ENCODE peak calls at places on chromosomes 7 and 10, in seven cellular contexts. One of them, this sample, is unnamed.
A peak's percentile ranks its signal among the peaks of the same experiment; 100 is the strongest.

GRCh38 chr10:94279835-94280709 is 82.7 kb downstream of the NOC3L start:
- DNase-seq in NCI-H82: peak; percentile 71
- DNase-seq in AG04450: no peak
- DNase-seq in LoVo: peak; percentile 56
- DNase-seq in Ammon's horn: peak; percentile 71
- DNase-seq in NCI-H2029 treated with DMSO at 0.1 percent for 48 hours: peak; percentile 15
- DNase-seq in Caki2: peak; percentile 8
- DNase-seq in this sample: peak; percentile 42

GRCh38 chr7:22896917-22897316 is 74.3 kb upstream of the TOMM7 start:
- DNase-seq in NCI-H82: peak; percentile 76
- DNase-seq in AG04450: no peak
- DNase-seq in LoVo: no peak
- DNase-seq in Ammon's horn: no peak
- DNase-seq in NCI-H2029 treated with DMSO at 0.1 percent for 48 hours: no peak
- DNase-seq in Caki2: peak; percentile 47
- DNase-seq in this sample: peak; percentile 30

GRCh38 chr10:58266826-58267712 is 625 bp downstream of the IPMK start:
- DNase-seq in NCI-H82: peak; percentile 61
- DNase-seq in AG04450: no peak
- DNase-seq in LoVo: peak; percentile 57
- DNase-seq in Ammon's horn: peak; percentile 58
- DNase-seq in NCI-H2029 treated with DMSO at 0.1 percent for 48 hours: no peak
- DNase-seq in Caki2: peak; percentile 74
- DNase-seq in this sample: peak; percentile 61

GRCh38 chr7:141158562-141158961 is 84.7 kb downstream of the TMEM178B start:
- DNase-seq in NCI-H82: no peak
- DNase-seq in AG04450: peak; percentile 66
- DNase-seq in LoVo: peak; percentile 50
- DNase-seq in Ammon's horn: no peak
- DNase-seq in NCI-H2029 treated with DMSO at 0.1 percent for 48 hours: no peak
- DNase-seq in Caki2: peak; percentile 93
- DNase-seq in this sample: peak; percentile 17

GRCh38 chr10:125171402-125172316 is 11.3 kb upstream of the CTBP2 start:
- DNase-seq in NCI-H82: no peak
- DNase-seq in AG04450: no peak
- DNase-seq in LoVo: no peak
- DNase-seq in Ammon's horn: no peak
- DNase-seq in NCI-H2029 treated with DMSO at 0.1 percent for 48 hours: no peak
- DNase-seq in Caki2: no peak
- DNase-seq in this sample: no peak

GRCh38 chr7:128831178-128831993 is 1.2 kb downstream of the FLNC start:
- DNase-seq in NCI-H82: peak; percentile 96
- DNase-seq in AG04450: no peak
- DNase-seq in LoVo: no peak
- DNase-seq in Ammon's horn: no peak
- DNase-seq in NCI-H2029 treated with DMSO at 0.1 percent for 48 hours: no peak
- DNase-seq in Caki2: no peak
- DNase-seq in this sample: peak; percentile 62

GRCh38 chr10:101425535-101425934 is 71.6 kb downstream of the BTRC start:
- DNase-seq in NCI-H82: no peak
- DNase-seq in AG04450: no peak
- DNase-seq in LoVo: no peak
- DNase-seq in Ammon's horn: no peak
- DNase-seq in NCI-H2029 treated with DMSO at 0.1 percent for 48 hours: no peak
- DNase-seq in Caki2: no peak
- DNase-seq in this sample: no peak

GRCh38 chr7:90266808-90267207 is 21.8 kb downstream of the CFAP69 start:
- DNase-seq in NCI-H82: no peak
- DNase-seq in AG04450: no peak
- DNase-seq in LoVo: no peak
- DNase-seq in Ammon's horn: no peak
- DNase-seq in NCI-H2029 treated with DMSO at 0.1 percent for 48 hours: no peak
- DNase-seq in Caki2: no peak
- DNase-seq in this sample: no peak

GRCh38 chr7:1029637-1030443 is 14.5 kb upstream of the GPR146 start:
- DNase-seq in NCI-H82: no peak
- DNase-seq in AG04450: no peak
- DNase-seq in LoVo: no peak
- DNase-seq in Ammon's horn: peak; percentile 41
- DNase-seq in NCI-H2029 treated with DMSO at 0.1 percent for 48 hours: no peak
- DNase-seq in Caki2: no peak
- DNase-seq in this sample: no peak

GRCh38 chr7:95330194-95331003 is 6.1 kb upstream of the PON1 start:
- DNase-seq in NCI-H82: no peak
- DNase-seq in AG04450: no peak
- DNase-seq in LoVo: peak; percentile 44
- DNase-seq in Ammon's horn: peak; percentile 7
- DNase-seq in NCI-H2029 treated with DMSO at 0.1 percent for 48 hours: peak; percentile 14
- DNase-seq in Caki2: no peak
- DNase-seq in this sample: no peak

GRCh38 chr7:7959979-7960670 is 8.5 kb upstream of the GLCCI1 start:
- DNase-seq in NCI-H82: no peak
- DNase-seq in AG04450: no peak
- DNase-seq in LoVo: no peak
- DNase-seq in Ammon's horn: no peak
- DNase-seq in NCI-H2029 treated with DMSO at 0.1 percent for 48 hours: no peak
- DNase-seq in Caki2: no peak
- DNase-seq in this sample: no peak

GRCh38 chr10:3757638-3758490 is 27.1 kb downstream of the KLF6 start:
- DNase-seq in NCI-H82: no peak
- DNase-seq in AG04450: no peak
- DNase-seq in LoVo: no peak
- DNase-seq in Ammon's horn: no peak
- DNase-seq in NCI-H2029 treated with DMSO at 0.1 percent for 48 hours: no peak
- DNase-seq in Caki2: peak; percentile 76
- DNase-seq in this sample: no peak

GRCh38 chr10:43259981-43260761 is 6.7 kb downstream of the RASGEF1A start:
- DNase-seq in NCI-H82: no peak
- DNase-seq in AG04450: no peak
- DNase-seq in LoVo: no peak
- DNase-seq in Ammon's horn: no peak
- DNase-seq in NCI-H2029 treated with DMSO at 0.1 percent for 48 hours: no peak
- DNase-seq in Caki2: no peak
- DNase-seq in this sample: peak; percentile 49

GRCh38 chr10:665579-666091 is 23.8 kb downstream of the DIP2C start:
- DNase-seq in NCI-H82: no peak
- DNase-seq in AG04450: peak; percentile 59
- DNase-seq in LoVo: no peak
- DNase-seq in Ammon's horn: no peak
- DNase-seq in NCI-H2029 treated with DMSO at 0.1 percent for 48 hours: no peak
- DNase-seq in Caki2: no peak
- DNase-seq in this sample: no peak

GRCh38 chr10:123835575-123835974 is 56.0 kb downstream of the CPXM2 start:
- DNase-seq in NCI-H82: no peak
- DNase-seq in AG04450: no peak
- DNase-seq in LoVo: no peak
- DNase-seq in Ammon's horn: no peak
- DNase-seq in NCI-H2029 treated with DMSO at 0.1 percent for 48 hours: no peak
- DNase-seq in Caki2: peak; percentile 15
- DNase-seq in this sample: no peak

GRCh38 chr10:53754851-53755250 is 982.3 kb upstream of the MBL2 start:
- DNase-seq in NCI-H82: no peak
- DNase-seq in AG04450: no peak
- DNase-seq in LoVo: no peak
- DNase-seq in Ammon's horn: no peak
- DNase-seq in NCI-H2029 treated with DMSO at 0.1 percent for 48 hours: no peak
- DNase-seq in Caki2: peak; percentile 38
- DNase-seq in this sample: peak; percentile 45

GRCh38 chr7:102993532-102994029 is 80.8 kb downstream of the LRRC17 start:
- DNase-seq in NCI-H82: no peak
- DNase-seq in AG04450: peak; percentile 79
- DNase-seq in LoVo: no peak
- DNase-seq in Ammon's horn: peak; percentile 57
- DNase-seq in NCI-H2029 treated with DMSO at 0.1 percent for 48 hours: no peak
- DNase-seq in Caki2: no peak
- DNase-seq in this sample: peak; percentile 27

GRCh38 chr10:72736176-72736795 is 44.3 kb downstream of the MCU start:
- DNase-seq in NCI-H82: peak; percentile 89
- DNase-seq in AG04450: no peak
- DNase-seq in LoVo: peak; percentile 53
- DNase-seq in Ammon's horn: no peak
- DNase-seq in NCI-H2029 treated with DMSO at 0.1 percent for 48 hours: peak; percentile 13
- DNase-seq in Caki2: peak; percentile 19
- DNase-seq in this sample: peak; percentile 37

GRCh38 chr10:114724707-114725106 is 66.6 kb upstream of the ABLIM1 start:
- DNase-seq in NCI-H82: no peak
- DNase-seq in AG04450: no peak
- DNase-seq in LoVo: no peak
- DNase-seq in Ammon's horn: no peak
- DNase-seq in NCI-H2029 treated with DMSO at 0.1 percent for 48 hours: no peak
- DNase-seq in Caki2: no peak
- DNase-seq in this sample: no peak

GRCh38 chr10:71561003-71561577 is 158.5 kb downstream of the C10orf105 start:
- DNase-seq in NCI-H82: no peak
- DNase-seq in AG04450: no peak
- DNase-seq in LoVo: no peak
- DNase-seq in Ammon's horn: peak; percentile 11
- DNase-seq in NCI-H2029 treated with DMSO at 0.1 percent for 48 hours: no peak
- DNase-seq in Caki2: no peak
- DNase-seq in this sample: peak; percentile 12

GRCh38 chr7:111137296-111138195 is 46.6 kb downstream of the LRRN3 start:
- DNase-seq in NCI-H82: no peak
- DNase-seq in AG04450: no peak
- DNase-seq in LoVo: no peak
- DNase-seq in Ammon's horn: no peak
- DNase-seq in NCI-H2029 treated with DMSO at 0.1 percent for 48 hours: no peak
- DNase-seq in Caki2: no peak
- DNase-seq in this sample: no peak

GRCh38 chr10:24950439-24950838 is 2.0 kb downstream of the PRTFDC1 start:
- DNase-seq in NCI-H82: no peak
- DNase-seq in AG04450: no peak
- DNase-seq in LoVo: no peak
- DNase-seq in Ammon's horn: no peak
- DNase-seq in NCI-H2029 treated with DMSO at 0.1 percent for 48 hours: no peak
- DNase-seq in Caki2: no peak
- DNase-seq in this sample: no peak

GRCh38 chr10:85611093-85611740 is 755.4 kb downstream of the GRID1 start:
- DNase-seq in NCI-H82: no peak
- DNase-seq in AG04450: no peak
- DNase-seq in LoVo: no peak
- DNase-seq in Ammon's horn: no peak
- DNase-seq in NCI-H2029 treated with DMSO at 0.1 percent for 48 hours: no peak
- DNase-seq in Caki2: no peak
- DNase-seq in this sample: no peak

GRCh38 chr7:147818338-147818737 is 772.2 kb upstream of the C7orf33 start:
- DNase-seq in NCI-H82: no peak
- DNase-seq in AG04450: no peak
- DNase-seq in LoVo: no peak
- DNase-seq in Ammon's horn: no peak
- DNase-seq in NCI-H2029 treated with DMSO at 0.1 percent for 48 hours: no peak
- DNase-seq in Caki2: no peak
- DNase-seq in this sample: peak; percentile 46

GRCh38 chr10:130261766-130262165 is 125.6 kb downstream of the GLRX3 start:
- DNase-seq in NCI-H82: no peak
- DNase-seq in AG04450: no peak
- DNase-seq in LoVo: no peak
- DNase-seq in Ammon's horn: no peak
- DNase-seq in NCI-H2029 treated with DMSO at 0.1 percent for 48 hours: no peak
- DNase-seq in Caki2: no peak
- DNase-seq in this sample: no peak

GRCh38 chr7:7354674-7355073 is 172.3 kb downstream of the C1GALT1 start:
- DNase-seq in NCI-H82: no peak
- DNase-seq in AG04450: no peak
- DNase-seq in LoVo: peak; percentile 25
- DNase-seq in Ammon's horn: no peak
- DNase-seq in NCI-H2029 treated with DMSO at 0.1 percent for 48 hours: no peak
- DNase-seq in Caki2: no peak
- DNase-seq in this sample: no peak

GRCh38 chr10:95467162-95467599 is 94.0 kb downstream of the SORBS1 start:
- DNase-seq in NCI-H82: peak; percentile 5
- DNase-seq in AG04450: no peak
- DNase-seq in LoVo: no peak
- DNase-seq in Ammon's horn: no peak
- DNase-seq in NCI-H2029 treated with DMSO at 0.1 percent for 48 hours: no peak
- DNase-seq in Caki2: no peak
- DNase-seq in this sample: peak; percentile 94

GRCh38 chr7:44676776-44677175 is 70.3 kb downstream of the OGDH start:
- DNase-seq in NCI-H82: no peak
- DNase-seq in AG04450: no peak
- DNase-seq in LoVo: no peak
- DNase-seq in Ammon's horn: no peak
- DNase-seq in NCI-H2029 treated with DMSO at 0.1 percent for 48 hours: no peak
- DNase-seq in Caki2: no peak
- DNase-seq in this sample: no peak

GRCh38 chr7:27605689-27606269 is 56.9 kb downstream of the HIBADH start:
- DNase-seq in NCI-H82: peak; percentile 54
- DNase-seq in AG04450: no peak
- DNase-seq in LoVo: peak; percentile 70
- DNase-seq in Ammon's horn: no peak
- DNase-seq in NCI-H2029 treated with DMSO at 0.1 percent for 48 hours: peak; percentile 8
- DNase-seq in Caki2: no peak
- DNase-seq in this sample: peak; percentile 64

GRCh38 chr10:116960066-116960465 is 44.9 kb downstream of the SHTN1 start:
- DNase-seq in NCI-H82: no peak
- DNase-seq in AG04450: no peak
- DNase-seq in LoVo: no peak
- DNase-seq in Ammon's horn: no peak
- DNase-seq in NCI-H2029 treated with DMSO at 0.1 percent for 48 hours: no peak
- DNase-seq in Caki2: no peak
- DNase-seq in this sample: no peak

GRCh38 chr7:116242177-116242576 is 31.8 kb downstream of the TES start:
- DNase-seq in NCI-H82: no peak
- DNase-seq in AG04450: no peak
- DNase-seq in LoVo: no peak
- DNase-seq in Ammon's horn: no peak
- DNase-seq in NCI-H2029 treated with DMSO at 0.1 percent for 48 hours: no peak
- DNase-seq in Caki2: no peak
- DNase-seq in this sample: no peak

GRCh38 chr7:2539031-2540028 is 16.0 kb downstream of the BRAT1 start:
- DNase-seq in NCI-H82: no peak
- DNase-seq in AG04450: no peak
- DNase-seq in LoVo: no peak
- DNase-seq in Ammon's horn: no peak
- DNase-seq in NCI-H2029 treated with DMSO at 0.1 percent for 48 hours: no peak
- DNase-seq in Caki2: no peak
- DNase-seq in this sample: no peak

GRCh38 chr7:44898059-44898458 is 12.7 kb upstream of the PURB start:
- DNase-seq in NCI-H82: no peak
- DNase-seq in AG04450: no peak
- DNase-seq in LoVo: no peak
- DNase-seq in Ammon's horn: no peak
- DNase-seq in NCI-H2029 treated with DMSO at 0.1 percent for 48 hours: no peak
- DNase-seq in Caki2: no peak
- DNase-seq in this sample: no peak

GRCh38 chr10:100879741-100880360 is 32.9 kb upstream of the SLF2 start:
- DNase-seq in NCI-H82: peak; percentile 15
- DNase-seq in AG04450: no peak
- DNase-seq in LoVo: no peak
- DNase-seq in Ammon's horn: no peak
- DNase-seq in NCI-H2029 treated with DMSO at 0.1 percent for 48 hours: no peak
- DNase-seq in Caki2: no peak
- DNase-seq in this sample: no peak

GRCh38 chr7:78265486-78265885 is 466.9 kb downstream of the PHTF2 start:
- DNase-seq in NCI-H82: no peak
- DNase-seq in AG04450: no peak
- DNase-seq in LoVo: no peak
- DNase-seq in Ammon's horn: no peak
- DNase-seq in NCI-H2029 treated with DMSO at 0.1 percent for 48 hours: no peak
- DNase-seq in Caki2: no peak
- DNase-seq in this sample: no peak

GRCh38 chr10:86535057-86535882 is 13.7 kb upstream of the WAPL start:
- DNase-seq in NCI-H82: no peak
- DNase-seq in AG04450: no peak
- DNase-seq in LoVo: peak; percentile 82
- DNase-seq in Ammon's horn: peak; percentile 16
- DNase-seq in NCI-H2029 treated with DMSO at 0.1 percent for 48 hours: no peak
- DNase-seq in Caki2: peak; percentile 58
- DNase-seq in this sample: no peak

GRCh38 chr7:116122972-116123595 is 87.3 kb upstream of the TES start:
- DNase-seq in NCI-H82: peak; percentile 26
- DNase-seq in AG04450: peak; percentile 38
- DNase-seq in LoVo: peak; percentile 37
- DNase-seq in Ammon's horn: peak; percentile 29
- DNase-seq in NCI-H2029 treated with DMSO at 0.1 percent for 48 hours: no peak
- DNase-seq in Caki2: peak; percentile 13
- DNase-seq in this sample: peak; percentile 73

GRCh38 chr7:32453286-32454011 is 36.7 kb downstream of the LSM5 start:
- DNase-seq in NCI-H82: no peak
- DNase-seq in AG04450: no peak
- DNase-seq in LoVo: peak; percentile 33
- DNase-seq in Ammon's horn: no peak
- DNase-seq in NCI-H2029 treated with DMSO at 0.1 percent for 48 hours: no peak
- DNase-seq in Caki2: no peak
- DNase-seq in this sample: peak; percentile 80

This sample was measured in NCI-H69.